ENCODE peak calls at places on chromosomes 13 and 19, in four cellular contexts. R is mesenchymal stem cell, I is IMR-90, Z is neuronal stem cell. Q is an unnamed sample.

GRCh38 chr13:34627905-34628682 is 314.0 kb upstream of the NBEA start:
- DNase-seq in Z (no peak), R (no peak), I (no peak), Q (no peak)

GRCh38 chr19:42024622-42025111 is 30.6 kb upstream of the ATP1A3 start:
- DNase-seq in I (peak), Z (no peak), R (peak), Q (no peak)

GRCh38 chr19:55305491-55305890 is 19.6 kb downstream of the TMEM150B start:
- DNase-seq in I (no peak), R (peak), Z (no peak), Q (peak)

GRCh38 chr13:51539887-51540286 is 44.4 kb upstream of the WDFY2 start:
- DNase-seq in I (peak), Z (no peak), R (peak), Q (no peak)

GRCh38 chr19:55246462-55247451 is 12.1 kb downstream of the PPP6R1 start:
- DNase-seq in R (no peak), I (no peak), Z (no peak), Q (no peak)

GRCh38 chr13:91946498-91947070 is 548.2 kb downstream of the GPC5 start:
- DNase-seq in I (peak), R (peak), Z (peak), Q (peak)

GRCh38 chr19:51750381-51751124 is 1.1 kb downstream of the FPR1 start:
- DNase-seq in I (no peak), R (no peak), Z (no peak), Q (peak)

GRCh38 chr19:7869910-7870511 is 4.2 kb downstream of the PRR36 start:
- DNase-seq in Z (peak), I (peak), R (peak), Q (peak)

GRCh38 chr13:81582381-81582780 is 1241.5 kb upstream of the SPRY2 start:
- DNase-seq in R (no peak), I (no peak), Z (no peak), Q (no peak)

DNA sequence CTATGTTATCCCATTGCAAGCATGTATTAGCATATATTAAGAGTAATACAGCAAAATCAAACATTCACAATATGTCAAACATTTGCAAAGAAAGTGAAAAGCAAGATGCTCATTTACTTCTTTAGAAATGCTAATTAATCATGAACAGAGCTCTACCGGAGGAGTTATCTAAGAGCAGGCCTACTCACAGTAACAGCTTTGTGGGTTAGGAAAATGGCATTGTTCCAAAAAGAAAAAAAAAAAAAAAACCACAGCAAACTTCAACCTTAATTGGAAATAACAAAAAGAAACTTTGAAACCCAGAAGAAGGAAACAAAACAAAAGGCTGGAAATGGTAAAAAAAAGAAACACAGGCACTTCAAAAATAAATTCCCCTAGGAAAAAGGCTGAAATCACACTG is 1236.7 kb upstream of the SPRY2 start:
- DNase-seq in I (no peak), R (peak), Z (no peak), Q (no peak)
- H4K91ac ChIP-seq in I (no peak), R (no peak), Z (no peak), Q (no peak)

DNA sequence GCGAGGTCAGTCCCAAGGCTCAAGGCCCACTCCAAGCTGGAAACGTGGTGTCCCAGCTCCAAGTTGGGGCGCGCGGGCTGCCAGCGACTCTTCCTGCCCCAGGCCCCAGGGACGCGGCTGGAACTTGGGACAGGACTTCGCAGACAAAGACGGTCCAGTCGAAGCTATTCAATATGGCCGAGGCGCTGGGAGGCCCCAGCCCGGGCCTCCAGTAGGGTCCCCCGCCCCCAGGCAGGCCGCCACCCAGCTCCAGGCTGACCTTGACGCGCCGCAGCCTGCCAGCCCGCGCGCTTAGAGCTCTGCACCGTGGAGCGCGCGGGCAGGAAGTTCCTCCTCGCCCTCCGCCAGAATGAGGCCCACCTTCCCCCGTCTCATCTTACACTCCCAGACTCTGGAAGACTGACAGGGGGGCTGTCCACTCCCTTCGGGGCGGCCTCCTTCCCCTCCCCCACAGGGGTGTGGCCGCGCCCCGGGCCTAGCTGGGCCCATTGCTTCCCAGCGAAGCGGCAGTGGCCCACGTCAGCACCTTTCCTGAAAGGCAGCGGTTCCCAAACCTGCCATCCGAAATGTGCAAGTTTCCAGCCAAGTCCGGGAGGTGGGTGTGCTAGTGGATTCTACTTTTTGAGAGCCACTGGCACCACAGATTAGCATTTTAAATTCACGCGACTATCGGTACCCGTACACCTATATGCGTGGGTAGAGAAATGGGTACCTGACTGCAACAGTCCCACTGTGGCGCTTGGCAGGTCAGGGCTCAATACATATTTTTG is at the start of gene CCDC8:
- DNase-seq in Z (peak), I (peak), R (peak), Q (peak)
- H4K91ac ChIP-seq in Z (no peak), I (peak), R (peak), Q (peak)

GRCh38 chr13:106567421-106568224 is at the start of gene ARGLU1:
- DNase-seq in R (peak), I (peak), Z (peak), Q (peak)
- H4K91ac ChIP-seq in R (peak), I (peak), Z (peak), Q (peak)

DNA sequence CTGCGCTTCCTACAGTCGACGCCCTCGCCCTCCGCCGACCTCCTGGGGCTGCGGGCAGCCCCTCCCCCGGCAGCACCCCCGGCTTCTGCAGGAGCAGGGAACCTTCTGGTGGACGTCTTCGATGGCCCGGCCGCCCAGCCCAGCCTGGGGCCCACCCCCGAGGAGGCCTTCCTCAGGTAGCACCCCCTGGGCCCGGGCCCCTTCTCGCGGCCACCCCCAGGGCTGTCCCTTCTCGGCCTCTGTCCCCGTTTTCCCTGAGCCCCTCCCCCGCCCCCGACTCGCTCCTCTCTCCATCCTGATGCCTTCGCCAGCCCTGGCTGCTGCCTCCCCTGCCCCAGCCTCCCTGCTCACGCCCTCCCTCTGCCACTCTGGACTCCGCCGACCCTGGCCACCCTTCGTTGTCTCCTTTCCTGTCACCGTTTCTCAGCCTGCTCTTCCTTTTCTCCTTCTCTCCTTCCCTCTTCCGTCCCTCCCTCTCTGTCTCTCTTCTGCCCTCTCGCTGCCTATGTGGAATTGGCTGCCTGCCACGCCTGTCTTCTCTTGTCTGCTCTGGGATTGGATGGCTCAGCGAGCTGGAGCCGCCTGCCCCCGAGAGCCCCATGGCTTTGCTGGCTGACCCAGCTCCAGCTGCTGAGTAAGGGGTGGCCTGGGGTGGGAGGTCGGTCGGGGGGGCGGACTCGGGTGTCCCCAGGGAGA is 11.0 kb downstream of the FUZ start:
- DNase-seq in Z (peak), I (peak), R (peak), Q (no peak)
- H4K91ac ChIP-seq in Z (no peak), I (peak), R (peak), Q (no peak)

GRCh38 chr13:100148422-100148821 is 59.5 kb downstream of the PCCA start:
- DNase-seq in R (no peak), Z (no peak), I (no peak), Q (no peak)

GRCh38 chr13:100146534-100146933 is 57.6 kb downstream of the PCCA start:
- DNase-seq in Z (no peak), R (no peak), I (no peak), Q (no peak)

GRCh38 chr13:100149389-100149788 is 60.5 kb downstream of the PCCA start:
- DNase-seq in Z (no peak), R (no peak), I (no peak), Q (no peak)

DNA sequence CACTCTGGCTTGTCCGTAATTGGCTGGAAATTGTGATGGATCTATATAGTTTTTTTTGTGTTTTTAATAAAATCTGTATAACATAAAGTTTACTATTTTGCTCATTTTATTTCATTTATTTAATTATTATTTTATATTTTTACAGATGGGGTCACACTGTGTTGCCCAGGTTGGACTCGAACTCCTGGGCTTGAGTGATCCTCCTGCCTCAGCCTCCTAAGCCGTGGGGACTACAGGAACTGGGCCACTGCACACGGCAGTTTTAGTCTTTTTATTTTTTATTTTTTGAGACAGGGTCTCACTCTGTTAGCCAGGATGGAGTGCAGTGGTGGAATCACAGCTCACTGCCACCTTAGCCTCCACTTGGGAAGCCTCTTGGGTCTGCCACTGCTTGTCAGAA is 58.9 kb downstream of the PCCA start:
- DNase-seq in R (no peak), I (no peak), Z (no peak), Q (no peak)
- H4K91ac ChIP-seq in R (no peak), I (no peak), Z (no peak), Q (no peak)

GRCh38 chr19:53982056-53982455 is 9.4 kb upstream of the CACNG6 start:
- DNase-seq in R (no peak), Z (no peak), I (no peak), Q (no peak)

GRCh38 chr19:53981408-53981998 is 9.9 kb upstream of the CACNG6 start:
- DNase-seq in Z (no peak), R (no peak), I (no peak), Q (no peak)

GRCh38 chr19:53978975-53979801 is 12.2 kb upstream of the CACNG6 start:
- DNase-seq in Z (no peak), I (no peak), R (no peak), Q (no peak)

GRCh38 chr19:53982611-53983010 is 8.8 kb upstream of the CACNG6 start:
- DNase-seq in I (no peak), R (no peak), Z (no peak), Q (no peak)

GRCh38 chr19:53980553-53981407 is 10.7 kb upstream of the CACNG6 start:
- DNase-seq in Z (no peak), R (peak), I (peak), Q (no peak)
- H4K91ac ChIP-seq in Z (no peak), R (no peak), I (no peak), Q (no peak)

GRCh38 chr13:113398963-113399754 is 35.2 kb upstream of the GRTP1 start:
- DNase-seq in I (no peak), Z (no peak), R (no peak), Q (no peak)

GRCh38 chr13:113397606-113398425 is 33.9 kb upstream of the GRTP1 start:
- DNase-seq in Z (no peak), I (no peak), R (no peak), Q (no peak)

GRCh38 chr13:113393226-113393571 is 29.3 kb upstream of the GRTP1 start:
- DNase-seq in Z (no peak), R (no peak), I (no peak), Q (no peak)

GRCh38 chr13:113390874-113391497 is 27.1 kb upstream of the GRTP1 start:
- DNase-seq in R (no peak), I (no peak), Z (no peak), Q (no peak)

DNA sequence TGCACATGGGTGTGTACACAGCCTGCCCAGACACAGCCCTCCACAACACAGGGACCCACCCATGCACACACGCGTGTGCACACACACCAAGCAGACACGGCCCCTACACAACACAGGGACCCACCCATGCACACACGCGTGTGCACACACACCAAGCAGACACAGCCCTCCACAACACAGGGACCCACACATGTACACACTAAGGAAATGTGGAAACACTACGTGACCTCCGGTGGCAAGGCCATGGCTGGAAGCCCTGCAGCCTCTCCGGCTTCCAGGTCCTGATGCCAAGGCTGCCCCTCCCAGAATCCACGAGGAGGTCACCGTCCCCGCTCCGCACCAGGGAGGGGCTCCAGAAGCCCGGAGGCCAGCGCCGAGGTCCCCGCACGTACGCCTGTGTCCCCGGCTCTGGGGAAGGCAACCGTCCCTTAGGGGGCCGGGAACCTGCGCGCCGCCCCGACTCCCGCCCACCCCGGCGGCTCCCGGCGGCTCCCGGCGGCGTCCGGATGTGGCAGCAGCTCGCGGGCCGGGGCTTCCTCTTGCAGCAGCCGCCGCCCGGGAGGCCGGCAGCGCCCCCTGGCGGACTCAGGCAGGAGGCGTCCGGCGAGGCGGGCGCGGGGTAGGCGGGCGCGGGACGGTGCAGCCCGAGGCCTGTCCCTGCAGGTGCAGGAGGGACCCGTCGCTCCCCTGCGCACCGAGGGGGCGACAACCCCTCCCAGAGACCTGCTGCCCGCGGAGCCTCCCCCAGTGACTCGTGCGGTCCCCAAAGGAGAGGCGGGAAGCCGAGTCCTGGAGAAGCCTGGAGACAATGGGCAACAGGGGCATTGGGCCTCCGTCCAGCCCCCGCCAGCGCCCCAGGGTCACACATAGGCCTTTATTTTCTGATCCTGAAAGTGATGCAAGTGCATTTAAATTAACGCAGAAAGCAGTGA is 29.9 kb upstream of the GRTP1 start:
- DNase-seq in I (peak), Z (peak), R (peak), Q (peak)
- H4K91ac ChIP-seq in I (peak), Z (peak), R (peak), Q (peak)

GRCh38 chr19:12294308-12295158 is at the start of gene ZNF44:
- DNase-seq in R (peak), Z (peak), I (peak), Q (peak)
- H4K91ac ChIP-seq in R (peak), Z (no peak), I (peak), Q (peak)

Q was measured in trophoblast cell.